ENCODE peak calls at places on chromosomes 13 and 19, in six cellular contexts. T, S, R, P, A and X are unnamed samples.
A peak's percentile ranks its signal among the peaks of the same experiment; 100 is the strongest.

GRCh38 chr19:40539070-40539469 is 37.6 kb upstream of the SHKBP1 start:
- DNase-seq in S (no peak), T (no peak), R (no peak), P (no peak), A (no peak), X (no peak)

GRCh38 chr13:111486801-111487200 is 166.4 kb downstream of the TEX29 start:
- DNase-seq in S (no peak), R (no peak), A (no peak), T (no peak), P (no peak), X (no peak)

GRCh38 chr19:17405250-17406038 is at the start of gene BST2:
- DNase-seq in S (no peak), T (no peak), A (peak; percentile 20), P (peak; percentile 69), R (peak; percentile 56), X (peak; percentile 95)

GRCh38 chr19:16861875-16862274 is 26.9 kb upstream of the F2RL3 start:
- DNase-seq in R (no peak), P (no peak), A (no peak), S (no peak), T (no peak), X (no peak)

GRCh38 chr13:83667606-83668005 is 214.7 kb downstream of the SLITRK1 start:
- DNase-seq in T (no peak), A (no peak), R (no peak), P (peak; percentile 54), S (no peak), X (no peak)

GRCh38 chr19:46736544-46737274 is 9.1 kb upstream of the FKRP start:
- DNase-seq in T (no peak), R (no peak), S (no peak), A (no peak), P (no peak), X (no peak)

GRCh38 chr13:23949200-23949599 is 51.9 kb upstream of the C1QTNF9B start:
- DNase-seq in S (no peak), P (no peak), T (no peak), R (no peak), A (no peak), X (no peak)

GRCh38 chr13:71871844-71872243 is 4.8 kb upstream of the DACH1 start:
- DNase-seq in P (no peak), S (no peak), T (no peak), R (no peak), A (no peak), X (no peak)

GRCh38 chr13:74710006-74710405 is 575.8 kb upstream of the KLF12 start:
- DNase-seq in P (no peak), R (no peak), T (no peak), S (no peak), A (no peak), X (no peak)

GRCh38 chr13:51096131-51096530 is 14.9 kb downstream of the C13orf42 start:
- DNase-seq in S (peak; percentile 22), A (no peak), T (no peak), P (peak; percentile 53), R (no peak), X (no peak)

GRCh38 chr19:57903298-57904174 is 12.9 kb downstream of the ZNF417 start:
- DNase-seq in S (no peak), A (no peak), T (peak; percentile 52), R (no peak), P (no peak), X (peak; percentile 11)

GRCh38 chr19:38355728-38356725 is 18.3 kb upstream of the PSMD8 start:
- DNase-seq in T (no peak), P (no peak), S (no peak), A (no peak), R (no peak), X (no peak)

GRCh38 chr13:23615677-23616076 is 45.5 kb downstream of the TNFRSF19 start:
- DNase-seq in P (no peak), T (no peak), A (no peak), R (peak; percentile 85), S (no peak), X (no peak)

GRCh38 chr13:40316301-40316700 is 350.1 kb downstream of the FOXO1 start:
- DNase-seq in R (no peak), S (no peak), T (no peak), A (no peak), P (no peak), X (no peak)

GRCh38 chr13:78862460-78862859 is 203.5 kb upstream of the OBI1 start:
- DNase-seq in P (no peak), R (no peak), A (no peak), S (no peak), T (no peak), X (no peak)

GRCh38 chr19:42051166-42052115 is 18.6 kb downstream of the GRIK5 start:
- DNase-seq in P (no peak), T (peak; percentile 91), R (no peak), A (no peak), S (no peak), X (peak; percentile 41)

GRCh38 chr13:45538382-45538781 is 73.6 kb downstream of the COG3 start:
- DNase-seq in A (no peak), R (no peak), T (no peak), P (no peak), S (no peak), X (no peak)

GRCh38 chr19:55386515-55386947 is 799 bp downstream of the RPL28 start:
- DNase-seq in P (no peak), S (no peak), A (no peak), T (no peak), R (no peak), X (no peak)

DNA sequence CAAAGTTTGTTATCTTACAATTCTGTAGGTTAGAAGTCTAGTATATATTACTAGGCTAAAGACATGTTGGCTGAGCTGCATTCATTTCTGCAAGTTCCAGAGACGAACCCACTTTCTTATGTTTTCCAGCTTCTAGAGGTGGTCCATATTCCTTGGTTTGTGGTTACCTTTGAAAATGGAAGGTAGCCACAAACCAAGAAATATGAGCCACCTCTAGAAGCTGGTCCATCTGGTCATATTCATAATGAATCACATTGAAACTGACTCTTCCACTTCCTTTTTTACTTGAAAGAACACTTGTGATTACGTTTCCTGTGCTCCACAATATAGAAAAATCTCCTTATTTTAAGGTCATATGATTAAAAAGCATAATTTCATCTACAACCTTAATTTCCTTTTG is 943.0 kb upstream of the PCDH9 start:
- DNase-seq in S (no peak), P (no peak), R (no peak), A (no peak), T (peak; percentile 50), X (no peak)
- H3K4me3 ChIP-seq in S (no peak overlapping the region), P (no peak overlapping the region), R (no peak overlapping the region), A (no peak overlapping the region), T (peak overlapping the region; percentile 18), X (no peak overlapping the region)

GRCh38 chr19:35909684-35910035 is 1.6 kb upstream of the TYROBP start:
- DNase-seq in R (no peak), A (no peak), T (no peak), S (no peak), P (no peak), X (no peak)

GRCh38 chr19:35907377-35907745 is 734 bp downstream of the TYROBP start:
- DNase-seq in A (no peak), P (no peak), S (no peak), R (no peak), T (no peak), X (no peak)

GRCh38 chr19:35911173-35911572 is 3.1 kb upstream of the TYROBP start:
- DNase-seq in P (peak; percentile 67), T (no peak), A (no peak), S (no peak), R (no peak), X (no peak)

GRCh38 chr19:35908010-35908441 is at the start of gene TYROBP:
- DNase-seq in A (no peak), T (no peak), R (no peak), P (no peak), S (no peak), X (no peak)

GRCh38 chr19:35908977-35909683 is 1.0 kb upstream of the TYROBP start:
- DNase-seq in R (no peak), P (no peak), A (no peak), T (no peak), S (no peak), X (peak; percentile 78)
- TF ChIP-seq CTCF in R (no peak), P (no peak), A (no peak), T (no peak), S (no peak), X (no peak)

GRCh38 chr19:10009714-10010224 is 535 bp downstream of the COL5A3 start:
- DNase-seq in P (no peak), R (no peak), A (no peak), T (no peak), S (no peak), X (no peak)

GRCh38 chr19:10011974-10012373 is 1.3 kb upstream of the RDH8 start:
- DNase-seq in P (no peak), A (no peak), S (no peak), R (no peak), T (no peak), X (no peak)

GRCh38 chr19:10010247-10010691 is at the start of gene COL5A3:
- DNase-seq in P (peak; percentile 69), R (no peak), T (no peak), A (no peak), S (peak; percentile 61), X (no peak)

GRCh38 chr19:10009269-10009665 is 1.0 kb downstream of the COL5A3 start:
- DNase-seq in A (no peak), R (no peak), P (peak; percentile 93), T (peak; percentile 27), S (peak; percentile 88), X (no peak)

DNA sequence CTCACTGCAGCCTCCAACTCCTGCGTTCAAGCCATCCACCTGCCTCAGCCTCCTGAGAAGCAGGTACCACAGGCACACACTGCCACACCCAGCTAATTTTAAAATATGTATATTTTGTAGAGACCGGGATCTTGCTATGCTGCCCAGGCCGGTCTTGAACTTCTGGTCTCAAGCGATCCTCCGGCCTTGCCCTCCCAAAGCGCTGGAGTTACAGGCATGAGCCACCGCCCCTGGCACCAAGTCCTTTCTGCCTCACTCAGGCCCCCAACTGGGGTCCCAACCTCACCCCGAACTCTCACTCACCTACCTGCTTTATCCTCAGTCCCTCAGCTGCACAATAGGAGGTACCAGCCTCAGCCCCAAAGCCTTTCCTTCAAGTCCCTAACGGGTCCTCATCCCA is 635 bp upstream of the COL5A3 start:
- DNase-seq in S (no peak), P (no peak), R (no peak), T (no peak), A (no peak), X (no peak)
- H3K4me3 ChIP-seq in S (no peak overlapping the region), P (no peak overlapping the region), R (no peak overlapping the region), T (no peak overlapping the region), A (no peak overlapping the region), X (no peak overlapping the region)

GRCh38 chr13:20116213-20116612 is 44.6 kb downstream of the GJA3 start:
- DNase-seq in R (no peak), A (no peak), P (peak; percentile 61), S (no peak), T (no peak), X (no peak)

GRCh38 chr13:20119960-20120359 is 40.9 kb downstream of the GJA3 start:
- DNase-seq in A (no peak), R (no peak), S (no peak), P (no peak), T (no peak), X (peak; percentile 13)

GRCh38 chr13:20121154-20121515 is 39.7 kb downstream of the GJA3 start:
- DNase-seq in P (peak; percentile 43), T (peak; percentile 50), S (no peak), A (no peak), R (no peak), X (no peak)

GRCh38 chr13:20114066-20114465 is 46.8 kb downstream of the GJA3 start:
- DNase-seq in P (peak; percentile 40), T (no peak), A (no peak), R (no peak), S (no peak), X (no peak)

GRCh38 chr13:20118268-20119140 is 42.3 kb downstream of the GJA3 start:
- DNase-seq in P (peak; percentile 90), A (no peak), R (no peak), T (peak; percentile 26), S (no peak), X (peak; percentile 24)
- TF ChIP-seq CTCF in P (peak; percentile 78), A (no peak), R (no peak), T (no peak), S (no peak), X (peak; percentile 19)